ENCODE peak calls at places on chromosomes 4 and X, in nine cellular contexts. A is tibial artery, U is kidney epithelial cell, W is mucosa of descending colon, C is GM12878, B is cardiac muscle cell, Z is uterus, G is NB4, F is HFF-Myc. D is an unnamed sample.

GRCh38 chrX:39563189-39563588 is 534.6 kb downstream of the BCOR start:
- DNase-seq in W (no peak), G (no peak), F (no peak), A (no peak), U (no peak), Z (no peak), B (no peak), C (no peak), D (no peak)

GRCh38 chr4:168716411-168717129 is 219.7 kb downstream of the PALLD start:
- DNase-seq in C (no peak), F (no peak), G (no peak), W (no peak), B (peak), Z (peak), A (no peak), U (no peak), D (peak)

GRCh38 chrX:25640276-25640675 is 497.9 kb upstream of the MAGEB18 start:
- DNase-seq in B (no peak), G (no peak), C (no peak), W (no peak), Z (no peak), A (no peak), F (no peak), U (no peak), D (no peak)

GRCh38 chr4:41620594-41621256 is 82.8 kb downstream of the LIMCH1 start:
- DNase-seq in C (no peak), A (peak), U (no peak), F (no peak), W (no peak), G (no peak), Z (no peak), B (no peak), D (no peak)

GRCh38 chr4:41611881-41612871 is 74.2 kb downstream of the LIMCH1 start:
- DNase-seq in F (no peak), U (peak), G (no peak), C (no peak), W (peak), A (no peak), B (peak), Z (no peak), D (no peak)

GRCh38 chr4:8647626-8648025 is 55.1 kb downstream of the CPZ start:
- DNase-seq in A (peak), U (no peak), F (no peak), C (no peak), B (no peak), W (peak), Z (no peak), G (no peak), D (no peak)

GRCh38 chrX:152588206-152588605 is 49.5 kb upstream of the GABRQ start:
- DNase-seq in Z (no peak), A (no peak), G (no peak), U (no peak), F (no peak), W (no peak), B (no peak), C (no peak), D (no peak)

GRCh38 chr4:113602829-113603228 is 158.7 kb downstream of the CAMK2D start:
- DNase-seq in B (no peak), Z (no peak), A (no peak), G (no peak), F (no peak), C (no peak), U (no peak), W (no peak), D (no peak)

GRCh38 chrX:56564921-56565861 is 1.8 kb downstream of the UBQLN2 start:
- DNase-seq in B (peak), F (no peak), Z (no peak), W (no peak), U (no peak), A (no peak), G (no peak), C (no peak), D (peak)

GRCh38 chrX:110758781-110759180 is 36.8 kb downstream of the CHRDL1 start:
- DNase-seq in F (no peak), C (no peak), W (no peak), G (no peak), A (no peak), B (no peak), U (no peak), Z (no peak), D (no peak)

GRCh38 chr4:173415885-173416658 is 17.2 kb upstream of the SCRG1 start:
- DNase-seq in Z (peak), U (no peak), W (no peak), C (no peak), F (no peak), B (peak), G (peak), A (peak), D (peak)

GRCh38 chrX:128310912-128311311 is 258.7 kb upstream of the ACTRT1 start:
- DNase-seq in G (no peak), U (no peak), C (no peak), A (no peak), Z (no peak), F (no peak), B (no peak), W (no peak), D (no peak)

GRCh38 chr4:80237992-80238391 is 28.5 kb upstream of the FGF5 start:
- DNase-seq in C (no peak), G (no peak), F (peak), B (peak), W (no peak), A (no peak), U (peak), Z (no peak), D (peak)

GRCh38 chr4:123804171-123804721 is 407.7 kb downstream of the SPRY1 start:
- DNase-seq in W (no peak), B (no peak), F (no peak), U (no peak), Z (no peak), C (no peak), A (no peak), G (no peak), D (no peak)

GRCh38 chr4:61556277-61556676 is 356.2 kb downstream of the ADGRL3 start:
- DNase-seq in U (no peak), B (no peak), C (no peak), Z (no peak), F (no peak), A (no peak), G (no peak), W (no peak), D (no peak)

GRCh38 chr4:4990857-4991540 is 28.3 kb downstream of the CYTL1 start:
- DNase-seq in U (peak), B (peak), Z (peak), G (peak), C (no peak), A (peak), F (peak), W (peak), D (peak)

GRCh38 chr4:25810016-25810415 is 52.8 kb downstream of the SEL1L3 start:
- DNase-seq in C (no peak), G (no peak), A (no peak), B (no peak), F (no peak), W (no peak), U (no peak), Z (no peak), D (no peak)

GRCh38 chrX:109448539-109448938 is 33.3 kb downstream of the GUCY2F start:
- DNase-seq in Z (no peak), A (no peak), B (no peak), U (no peak), G (no peak), W (no peak), C (no peak), F (no peak), D (no peak)

GRCh38 chrX:375181-376036 is 11.3 kb downstream of the PPP2R3B start:
- DNase-seq in C (no peak), A (no peak), W (no peak), F (no peak), B (no peak), U (no peak), Z (no peak), G (no peak), D (no peak)

GRCh38 chrX:148380614-148381561 is 119.5 kb upstream of the AFF2 start:
- DNase-seq in F (no peak), W (no peak), U (peak), Z (no peak), C (peak), G (peak), A (no peak), B (no peak), D (no peak)

GRCh38 chrX:19585370-19586082 is 70.2 kb upstream of the MAP3K15 start:
- DNase-seq in C (no peak), A (no peak), U (no peak), G (no peak), F (no peak), W (no peak), B (no peak), Z (no peak), D (no peak)

GRCh38 chr4:6692379-6692778 is 1.3 kb upstream of the S100P start:
- DNase-seq in W (no peak), C (no peak), U (no peak), A (no peak), Z (no peak), G (no peak), F (no peak), B (no peak), D (no peak)

GRCh38 chr4:6686104-6686787 is 7.4 kb upstream of the S100P start:
- DNase-seq in Z (no peak), G (no peak), W (no peak), A (no peak), F (no peak), U (no peak), C (no peak), B (no peak), D (no peak)

GRCh38 chr4:6687947-6688878 is 5.5 kb upstream of the S100P start:
- DNase-seq in F (no peak), G (peak), A (no peak), U (no peak), B (no peak), C (no peak), Z (no peak), W (no peak), D (no peak)

GRCh38 chr4:6689506-6689960 is 4.1 kb upstream of the S100P start:
- DNase-seq in W (peak), G (peak), Z (no peak), C (no peak), U (no peak), B (no peak), A (no peak), F (no peak), D (no peak)

GRCh38 chr4:6688879-6689505 is 4.7 kb upstream of the S100P start:
- DNase-seq in A (no peak), F (peak), Z (no peak), C (no peak), B (peak), U (peak), W (peak), G (peak), D (peak)
- TF ChIP-seq CTCF in A (no peak), F (no peak), Z (no peak), C (no peak), B (peak), U (peak), W (no peak), G (peak), D (peak)

GRCh38 chr4:16896871-16897270 is 1.6 kb downstream of the LDB2 start:
- DNase-seq in F (peak), A (no peak), W (no peak), B (peak), U (no peak), C (no peak), G (no peak), Z (no peak), D (peak)
- H3K4me3 ChIP-seq in F (peak), A (peak), W (no peak), B (peak), U (no peak), C (no peak), G (no peak), Z (peak), D (peak)

DNA sequence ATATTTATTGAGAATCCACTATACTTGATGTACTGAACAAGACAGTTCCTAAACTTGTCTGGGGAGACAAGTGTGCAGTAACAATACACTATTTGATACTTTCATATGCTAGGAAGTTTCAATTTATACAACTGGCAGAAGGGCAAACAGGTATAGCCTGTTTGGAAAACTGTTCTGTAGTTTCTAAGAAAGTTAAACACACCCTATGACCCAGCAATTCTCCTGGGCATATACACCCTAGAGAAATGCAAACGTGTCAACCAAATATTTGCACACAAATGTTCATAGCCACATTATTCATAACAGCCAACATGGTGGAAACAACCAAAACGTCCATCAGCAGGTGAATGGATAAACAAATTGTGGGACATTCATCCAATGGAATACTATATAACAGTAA is 64.0 kb upstream of the BRS3 start:
- DNase-seq in C (no peak), F (no peak), Z (no peak), W (no peak), A (no peak), G (no peak), U (no peak), B (no peak), D (no peak)
- TF ChIP-seq CTCF in C (no peak), F (no peak), Z (no peak), W (no peak), A (no peak), G (no peak), U (no peak), B (no peak), D (no peak)

GRCh38 chr4:184453402-184454160 is 20.8 kb downstream of the IRF2 start:
- DNase-seq in U (no peak), G (peak), W (no peak), F (peak), A (no peak), C (no peak), B (peak), Z (no peak), D (peak)
- H3K4me3 ChIP-seq in U (no peak), G (no peak), W (no peak), F (no peak), A (no peak), C (peak), B (no peak), Z (no peak), D (no peak)

GRCh38 chrX:104310084-104310483 is 55.4 kb upstream of the ESX1 start:
- DNase-seq in G (peak), C (no peak), B (peak), F (no peak), W (no peak), U (no peak), Z (no peak), A (no peak), D (peak)
- TF ChIP-seq CTCF in G (peak), C (no peak), B (peak), F (no peak), W (no peak), U (peak), Z (no peak), A (no peak), D (peak)

DNA sequence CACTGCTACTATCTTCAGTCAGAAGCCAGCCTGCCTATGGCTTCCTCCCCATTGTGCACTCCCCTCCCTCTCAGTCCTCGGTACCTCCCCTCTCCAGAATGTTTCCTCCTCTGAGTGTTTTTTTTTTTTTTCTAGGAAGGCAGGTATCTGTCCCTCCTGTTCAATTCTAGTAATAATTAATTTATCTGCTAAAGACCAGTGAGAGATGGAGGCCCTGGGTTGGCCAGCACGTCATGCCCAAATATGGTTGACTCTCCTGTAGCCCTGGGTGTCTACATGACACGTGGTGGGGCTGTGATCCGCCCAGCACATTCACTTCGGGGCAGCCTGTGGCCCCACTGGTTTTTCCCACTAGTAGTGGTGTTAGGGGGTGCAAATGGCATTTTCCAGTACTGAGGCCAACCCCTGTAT is 1.8 kb downstream of the FLNA start:
- DNase-seq in Z (no peak), U (peak), G (peak), B (no peak), F (no peak), A (no peak), C (peak), W (no peak), D (peak)
- H3K4me3 ChIP-seq in Z (peak), U (peak), G (no peak), B (no peak), F (peak), A (peak), C (no peak), W (no peak), D (peak)

DNA sequence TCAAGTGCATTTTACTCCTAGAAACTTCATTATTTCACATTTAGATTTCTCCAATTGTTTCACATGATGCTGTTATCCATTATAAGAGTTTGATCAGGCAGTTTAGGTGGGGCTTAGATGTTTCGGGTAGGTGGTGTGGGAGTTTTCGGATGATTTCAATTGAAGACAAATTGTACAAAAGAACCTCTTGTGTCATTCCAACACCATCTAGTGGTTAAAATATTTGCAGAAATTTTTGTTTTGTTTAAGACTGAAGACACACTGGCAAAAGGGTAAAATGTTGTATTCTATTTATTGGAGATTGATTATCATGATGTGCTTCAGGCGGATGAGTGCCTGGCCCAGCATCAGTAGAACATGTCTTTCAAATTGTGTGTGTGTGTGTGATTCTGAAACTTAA is 212.7 kb downstream of the SH3BGRL start:
- DNase-seq in A (no peak), U (no peak), C (no peak), Z (no peak), B (peak), W (no peak), G (peak), F (no peak), D (peak)
- TF ChIP-seq CTCF in A (peak), U (no peak), C (no peak), Z (peak), B (no peak), W (no peak), G (no peak), F (no peak), D (peak)

DNA sequence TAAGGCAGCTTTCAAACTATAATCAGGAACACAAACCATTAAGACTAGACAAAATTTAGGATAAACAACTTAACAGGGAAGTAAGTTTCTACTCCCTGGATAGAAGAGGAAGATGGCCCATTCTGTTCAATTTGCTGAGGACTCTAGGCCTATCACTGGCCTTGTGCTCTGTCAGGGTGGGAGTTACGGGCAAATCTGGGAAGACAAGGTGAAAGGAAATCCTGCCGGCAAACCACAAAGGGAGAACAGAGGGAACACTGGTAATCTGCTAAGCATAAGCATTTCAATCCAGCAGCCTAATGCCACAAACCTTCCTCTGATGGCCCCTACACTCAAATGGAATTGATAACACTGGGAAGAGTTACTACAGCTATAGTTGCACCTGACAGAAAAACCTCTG is 8.3 kb downstream of the GPR82 start:
- DNase-seq in Z (no peak), F (no peak), W (no peak), U (no peak), G (no peak), C (no peak), B (no peak), A (no peak), D (no peak)
- H3K4me3 ChIP-seq in Z (no peak), F (no peak), W (no peak), U (no peak), G (no peak), C (no peak), B (no peak), A (no peak), D (no peak)

D was measured in fibroblast of villous mesenchyme.